ENCODE peak calls at places on chromosomes 16 and 17, in six cellular contexts. One of them, this sample, is unnamed.

GRCh38 chr16:68436581-68436980 is 11.7 kb downstream of the SMPD3 start:
- DNase-seq in HCT116: peak; percentile 16
- DNase-seq in lower leg skin: no peak
- DNase-seq in heart right ventricle: no peak
- DNase-seq in stomach: no peak
- DNase-seq in colonic mucosa: no peak
- DNase-seq in this sample: no peak

GRCh38 chr17:79976451-79976850 is 59.2 kb downstream of the TBC1D16 start:
- DNase-seq in stomach: no peak
- DNase-seq in HCT116: no peak
- DNase-seq in lower leg skin: no peak
- DNase-seq in heart right ventricle: no peak
- DNase-seq in colonic mucosa: no peak
- DNase-seq in this sample: no peak

GRCh38 chr17:39756376-39757079 is 18.8 kb downstream of the GRB7 start:
- DNase-seq in lower leg skin: no peak
- DNase-seq in heart right ventricle: no peak
- DNase-seq in HCT116: no peak
- DNase-seq in stomach: no peak
- DNase-seq in colonic mucosa: no peak
- DNase-seq in this sample: no peak

GRCh38 chr16:79247386-79247785 is 353.2 kb downstream of the MAF start:
- DNase-seq in stomach: no peak
- DNase-seq in heart right ventricle: no peak
- DNase-seq in lower leg skin: no peak
- DNase-seq in colonic mucosa: no peak
- DNase-seq in HCT116: no peak
- DNase-seq in this sample: no peak

GRCh38 chr16:1300664-1301476 is 8.6 kb upstream of the UBE2I start:
- DNase-seq in stomach: peak; percentile 80
- DNase-seq in colonic mucosa: peak; percentile 82
- DNase-seq in heart right ventricle: peak; percentile 74
- DNase-seq in HCT116: no peak
- DNase-seq in lower leg skin: peak; percentile 34
- DNase-seq in this sample: peak; percentile 84

GRCh38 chr16:57537596-57538234 is 1.3 kb upstream of the CCDC102A start:
- DNase-seq in HCT116: no peak
- DNase-seq in colonic mucosa: peak; percentile 17
- DNase-seq in lower leg skin: no peak
- DNase-seq in stomach: no peak
- DNase-seq in heart right ventricle: no peak
- DNase-seq in this sample: no peak

GRCh38 chr17:28548417-28549130 is 3.9 kb downstream of the UNC119 start:
- DNase-seq in HCT116: no peak
- DNase-seq in colonic mucosa: no peak
- DNase-seq in heart right ventricle: no peak
- DNase-seq in stomach: no peak
- DNase-seq in lower leg skin: no peak
- DNase-seq in this sample: no peak

GRCh38 chr16:81394966-81395655 is 49.5 kb upstream of the CMIP start:
- DNase-seq in HCT116: no peak
- DNase-seq in heart right ventricle: peak; percentile 45
- DNase-seq in colonic mucosa: no peak
- DNase-seq in stomach: peak; percentile 65
- DNase-seq in lower leg skin: no peak
- DNase-seq in this sample: no peak

GRCh38 chr17:29597361-29598172 is 4.6 kb downstream of the ANKRD13B start:
- DNase-seq in lower leg skin: no peak
- DNase-seq in heart right ventricle: no peak
- DNase-seq in colonic mucosa: no peak
- DNase-seq in stomach: no peak
- DNase-seq in HCT116: no peak
- DNase-seq in this sample: no peak

GRCh38 chr17:7029096-7029495 is 6.2 kb downstream of the BCL6B start:
- DNase-seq in heart right ventricle: no peak
- DNase-seq in colonic mucosa: no peak
- DNase-seq in stomach: no peak
- DNase-seq in lower leg skin: no peak
- DNase-seq in HCT116: no peak
- DNase-seq in this sample: no peak

GRCh38 chr17:2017274-2017941 is 7.7 kb downstream of the RTN4RL1 start:
- DNase-seq in heart right ventricle: no peak
- DNase-seq in HCT116: no peak
- DNase-seq in stomach: no peak
- DNase-seq in colonic mucosa: no peak
- DNase-seq in lower leg skin: no peak
- DNase-seq in this sample: no peak

GRCh38 chr16:48525201-48526057 is 84.6 kb downstream of the N4BP1 start:
- DNase-seq in HCT116: no peak
- DNase-seq in heart right ventricle: no peak
- DNase-seq in stomach: no peak
- DNase-seq in lower leg skin: no peak
- DNase-seq in colonic mucosa: no peak
- DNase-seq in this sample: no peak

GRCh38 chr16:78955206-78955605 is 645.3 kb downstream of the MAF start:
- DNase-seq in heart right ventricle: no peak
- DNase-seq in HCT116: no peak
- DNase-seq in colonic mucosa: no peak
- DNase-seq in lower leg skin: no peak
- DNase-seq in stomach: no peak
- DNase-seq in this sample: no peak

GRCh38 chr16:8866118-8866883 is 2.5 kb downstream of the CARHSP1 start:
- DNase-seq in lower leg skin: no peak
- DNase-seq in HCT116: no peak
- DNase-seq in stomach: peak; percentile 49
- DNase-seq in heart right ventricle: peak; percentile 52
- DNase-seq in colonic mucosa: peak; percentile 69
- DNase-seq in this sample: peak; percentile 38

GRCh38 chr17:18916816-18917496 is 35.0 kb upstream of the SLC5A10 start:
- DNase-seq in stomach: no peak
- DNase-seq in heart right ventricle: no peak
- DNase-seq in colonic mucosa: no peak
- DNase-seq in lower leg skin: no peak
- DNase-seq in HCT116: no peak
- DNase-seq in this sample: no peak

GRCh38 chr17:64081802-64082799 is 47.8 kb downstream of the ERN1 start:
- DNase-seq in lower leg skin: no peak
- DNase-seq in colonic mucosa: peak; percentile 33
- DNase-seq in stomach: no peak
- DNase-seq in HCT116: peak; percentile 82
- DNase-seq in heart right ventricle: no peak
- DNase-seq in this sample: peak; percentile 33
- TF ChIP-seq CTCF in lower leg skin: no peak
- TF ChIP-seq CTCF in colonic mucosa: no peak
- TF ChIP-seq CTCF in stomach: no peak
- TF ChIP-seq CTCF in HCT116: no peak
- TF ChIP-seq CTCF in heart right ventricle: no peak
- TF ChIP-seq CTCF in this sample: no peak

DNA sequence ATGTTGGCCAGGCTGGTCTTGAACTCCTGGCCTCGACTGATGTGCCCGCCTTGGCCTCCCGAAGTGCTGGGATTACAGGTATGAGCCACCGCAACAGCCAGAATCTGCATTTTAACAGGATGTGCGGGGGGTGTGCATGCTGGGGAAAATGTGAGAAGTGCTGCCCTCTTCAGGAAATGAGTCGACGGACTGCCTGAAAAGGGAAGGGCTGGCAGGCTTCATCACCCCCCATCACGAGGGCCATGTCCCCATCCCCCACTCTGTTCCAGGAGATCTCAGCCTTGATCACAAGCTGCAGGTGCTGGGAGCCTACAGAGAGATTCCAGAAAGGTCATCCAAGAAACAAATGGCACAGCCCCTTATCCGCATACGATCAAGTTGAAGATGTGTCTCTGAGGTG is 195.3 kb upstream of the RPL38 start:
- DNase-seq in lower leg skin: no peak
- DNase-seq in HCT116: peak; percentile 16
- DNase-seq in heart right ventricle: no peak
- DNase-seq in colonic mucosa: no peak
- DNase-seq in stomach: no peak
- DNase-seq in this sample: peak; percentile 20
- TF ChIP-seq CTCF in lower leg skin: no peak
- TF ChIP-seq CTCF in HCT116: peak; percentile 25
- TF ChIP-seq CTCF in heart right ventricle: no peak
- TF ChIP-seq CTCF in colonic mucosa: no peak
- TF ChIP-seq CTCF in stomach: no peak
- TF ChIP-seq CTCF in this sample: no peak

GRCh38 chr17:81995463-81996231 is 18.2 kb downstream of the ASPSCR1 start:
- DNase-seq in HCT116: no peak
- DNase-seq in stomach: no peak
- DNase-seq in colonic mucosa: no peak
- DNase-seq in heart right ventricle: no peak
- DNase-seq in lower leg skin: no peak
- DNase-seq in this sample: no peak
- TF ChIP-seq CTCF in HCT116: peak; percentile 2
- TF ChIP-seq CTCF in stomach: no peak
- TF ChIP-seq CTCF in colonic mucosa: no peak
- TF ChIP-seq CTCF in heart right ventricle: no peak
- TF ChIP-seq CTCF in lower leg skin: no peak
- TF ChIP-seq CTCF in this sample: no peak

DNA sequence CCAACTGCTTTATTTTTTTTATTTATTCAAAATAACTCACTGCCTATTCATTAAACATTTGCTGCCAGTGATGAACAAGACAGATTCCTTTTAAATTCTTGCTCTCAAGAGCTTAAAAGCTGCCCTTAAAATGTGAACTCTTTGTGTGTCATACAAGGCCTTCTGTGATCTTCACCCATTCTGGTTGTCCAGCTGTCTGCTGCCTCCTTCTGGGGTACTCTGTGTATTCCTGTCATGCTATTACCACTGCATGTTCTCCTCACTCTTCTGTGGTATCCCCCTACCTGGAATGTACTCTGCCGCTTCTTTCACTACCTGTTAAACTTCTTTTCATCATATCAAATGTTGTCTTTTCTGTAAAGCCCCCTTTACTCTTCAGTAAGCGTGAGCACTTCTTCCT is 165.8 kb downstream of the CHD9 start:
- DNase-seq in HCT116: no peak
- DNase-seq in lower leg skin: no peak
- DNase-seq in heart right ventricle: no peak
- DNase-seq in stomach: no peak
- DNase-seq in colonic mucosa: no peak
- DNase-seq in this sample: no peak
- TF ChIP-seq CTCF in HCT116: peak; percentile 5
- TF ChIP-seq CTCF in lower leg skin: no peak
- TF ChIP-seq CTCF in heart right ventricle: peak; percentile 20
- TF ChIP-seq CTCF in stomach: no peak
- TF ChIP-seq CTCF in colonic mucosa: no peak
- TF ChIP-seq CTCF in this sample: no peak

DNA sequence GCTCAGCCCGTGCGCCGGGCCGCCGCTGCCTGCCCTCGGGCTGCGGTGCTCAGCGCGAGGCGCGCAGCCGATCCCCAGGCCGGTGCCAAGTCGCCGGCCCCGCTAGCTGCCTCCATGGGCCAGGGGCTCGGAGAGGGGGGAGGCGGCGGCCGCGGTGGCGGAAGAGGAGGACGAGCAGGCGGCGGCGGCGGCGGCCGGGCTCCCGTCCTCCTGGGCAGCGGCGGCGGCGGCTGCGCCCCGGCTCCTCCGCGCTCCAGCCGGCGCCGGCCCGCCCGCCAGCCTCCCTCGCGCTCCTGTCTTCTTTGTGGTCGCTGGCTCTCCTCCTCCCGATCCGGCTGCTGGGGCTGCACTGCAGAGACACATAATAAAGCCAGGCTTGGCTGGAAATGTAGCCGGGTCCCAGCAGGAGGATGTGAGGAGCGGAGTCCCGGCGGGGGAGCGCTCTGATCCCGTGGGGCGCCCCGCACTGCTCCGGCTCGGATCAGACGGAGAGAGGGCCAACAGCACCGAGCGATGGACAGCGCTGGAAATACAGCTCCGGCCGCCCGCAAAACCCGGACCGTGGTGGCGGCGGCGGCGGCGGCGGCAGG is 924 bp upstream of the ZNF423 start:
- DNase-seq in heart right ventricle: peak; percentile 83
- DNase-seq in lower leg skin: no peak
- DNase-seq in HCT116: peak; percentile 35
- DNase-seq in stomach: peak; percentile 74
- DNase-seq in colonic mucosa: peak; percentile 82
- DNase-seq in this sample: peak; percentile 69
- TF ChIP-seq CTCF in heart right ventricle: peak; percentile 25
- TF ChIP-seq CTCF in lower leg skin: no peak
- TF ChIP-seq CTCF in HCT116: no peak
- TF ChIP-seq CTCF in stomach: no peak
- TF ChIP-seq CTCF in colonic mucosa: no peak
- TF ChIP-seq CTCF in this sample: no peak

DNA sequence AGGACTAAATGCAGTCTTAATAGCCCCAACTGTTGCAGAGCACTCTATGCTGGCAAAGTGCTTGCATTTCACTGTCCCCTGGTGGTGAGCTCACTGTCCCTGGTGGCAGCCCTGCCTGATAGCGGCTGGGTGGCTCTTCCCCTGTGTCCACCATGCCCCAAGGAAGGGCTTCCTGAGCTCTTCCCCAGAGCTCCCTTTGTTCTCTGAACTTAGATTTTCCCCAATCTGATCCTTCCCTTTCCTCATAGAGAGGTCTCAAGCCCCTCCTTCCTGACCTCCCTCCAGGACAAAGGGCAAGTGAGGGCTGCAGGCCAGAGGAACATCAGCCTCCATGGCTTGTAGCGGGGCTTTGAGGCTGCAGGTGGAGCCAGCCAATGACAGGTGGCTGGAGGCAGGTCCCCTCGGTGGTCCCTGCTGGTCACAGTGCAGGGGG is 17.0 kb downstream of the BEAN1 start:
- DNase-seq in colonic mucosa: no peak
- DNase-seq in heart right ventricle: no peak
- DNase-seq in HCT116: no peak
- DNase-seq in lower leg skin: no peak
- DNase-seq in stomach: no peak
- DNase-seq in this sample: no peak
- TF ChIP-seq CTCF in colonic mucosa: no peak
- TF ChIP-seq CTCF in heart right ventricle: no peak
- TF ChIP-seq CTCF in HCT116: peak; percentile 49
- TF ChIP-seq CTCF in lower leg skin: no peak
- TF ChIP-seq CTCF in stomach: no peak
- TF ChIP-seq CTCF in this sample: no peak